ENCODE peak calls at places on chromosomes 11 and 22, in four cellular contexts. L, U, O and B are unnamed samples.

GRCh38 chr11:130181295-130182272 is 22.0 kb downstream of the ST14 start:
- DNase-seq in L (no peak), U (no peak), O (peak), B (no peak)

GRCh38 chr22:37636186-37636948 is 3.1 kb upstream of the SH3BP1 start:
- DNase-seq in L (no peak), U (peak), O (no peak), B (no peak)

GRCh38 chr11:61161190-61162091 is at the start of gene VPS37C:
- DNase-seq in L (peak), U (peak), O (peak), B (no peak)

GRCh38 chr11:79208126-79208525 is 232.7 kb downstream of the TENM4 start:
- DNase-seq in L (no peak), U (no peak), O (no peak), B (no peak)

GRCh38 chr11:50037282-50037681 is 4.6 kb downstream of the OR4C45 start:
- DNase-seq in L (no peak), U (no peak), O (no peak), B (no peak)

GRCh38 chr22:38228873-38229740 is 27.3 kb downstream of the MAFF start:
- DNase-seq in L (peak), U (no peak), O (peak), B (no peak)

GRCh38 chr11:70054020-70054419 is 24.1 kb upstream of the ANO1 start:
- DNase-seq in L (no peak), U (no peak), O (no peak), B (no peak)

GRCh38 chr11:47166368-47166767 is 10.3 kb downstream of the ARFGAP2 start:
- DNase-seq in L (no peak), U (no peak), O (no peak), B (no peak)

GRCh38 chr11:92109476-92109875 is 115.1 kb upstream of the FAT3 start:
- DNase-seq in L (no peak), U (no peak), O (no peak), B (no peak)

GRCh38 chr22:44926491-44927415 is 83.1 kb downstream of the PHF21B start:
- DNase-seq in L (no peak), U (no peak), O (no peak), B (no peak)

GRCh38 chr11:126348806-126349582 is 6.5 kb upstream of the ST3GAL4 start:
- DNase-seq in L (no peak), U (no peak), O (no peak), B (no peak)

GRCh38 chr11:69896250-69896649 is 77.0 kb upstream of the FGF3 start:
- DNase-seq in L (no peak), U (no peak), O (no peak), B (no peak)

GRCh38 chr11:89491141-89491690 is at the start of gene NOX4:
- DNase-seq in L (no peak), U (no peak), O (no peak), B (no peak)

GRCh38 chr11:3091846-3092602 is 34.8 kb upstream of the CARS1 start:
- DNase-seq in L (peak), U (peak), O (peak), B (peak)

GRCh38 chr11:3090096-3090901 is 33.1 kb upstream of the CARS1 start:
- DNase-seq in L (no peak), U (no peak), O (no peak), B (no peak)

GRCh38 chr11:3089236-3090061 is 32.2 kb upstream of the CARS1 start:
- DNase-seq in L (no peak), U (no peak), O (no peak), B (no peak)

GRCh38 chr11:3092603-3093141 is 35.4 kb upstream of the CARS1 start:
- DNase-seq in L (no peak), U (no peak), O (no peak), B (no peak)

DNA sequence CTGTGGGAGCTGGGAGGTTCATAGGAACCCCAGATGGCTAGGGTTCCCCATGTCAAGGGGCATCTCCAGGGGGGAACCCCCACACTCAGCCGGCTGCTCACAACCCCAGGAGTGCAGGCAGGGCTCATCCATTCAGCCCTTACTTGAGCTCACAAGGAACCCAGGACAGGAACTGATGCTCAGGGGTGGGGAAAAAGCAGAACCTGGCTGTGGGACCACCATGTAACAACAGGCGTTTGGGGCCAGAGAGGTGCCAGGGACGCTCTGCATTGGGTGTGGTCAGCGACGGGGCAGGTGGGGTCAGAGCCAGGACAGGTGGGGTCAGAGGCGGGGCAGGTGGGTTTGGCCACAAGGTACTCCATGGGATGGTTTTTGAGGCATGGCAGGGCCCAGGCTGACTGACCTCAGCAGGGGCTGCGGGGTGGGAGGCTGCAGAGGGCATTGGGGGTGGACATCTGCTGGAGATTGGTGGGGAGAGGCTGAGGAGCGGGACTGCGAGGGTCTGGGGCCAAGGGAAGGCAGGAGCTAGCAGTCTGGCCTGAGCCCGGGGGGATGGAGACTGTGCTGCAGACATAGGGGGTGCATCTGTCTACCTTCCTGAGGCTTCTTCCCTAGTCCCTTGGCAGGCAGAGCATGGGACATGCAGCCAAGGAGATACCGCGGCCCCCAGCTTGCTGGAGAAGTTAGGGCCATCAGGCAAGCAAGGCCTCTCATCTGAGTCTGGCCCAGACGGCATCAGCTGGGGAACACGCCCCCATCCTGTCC is 34.0 kb upstream of the CARS1 start:
- DNase-seq in L (no peak), U (no peak), O (no peak), B (no peak)
- TF ChIP-seq TCF7L2 in L (no peak), U (no peak), O (no peak), B (no peak)

DNA sequence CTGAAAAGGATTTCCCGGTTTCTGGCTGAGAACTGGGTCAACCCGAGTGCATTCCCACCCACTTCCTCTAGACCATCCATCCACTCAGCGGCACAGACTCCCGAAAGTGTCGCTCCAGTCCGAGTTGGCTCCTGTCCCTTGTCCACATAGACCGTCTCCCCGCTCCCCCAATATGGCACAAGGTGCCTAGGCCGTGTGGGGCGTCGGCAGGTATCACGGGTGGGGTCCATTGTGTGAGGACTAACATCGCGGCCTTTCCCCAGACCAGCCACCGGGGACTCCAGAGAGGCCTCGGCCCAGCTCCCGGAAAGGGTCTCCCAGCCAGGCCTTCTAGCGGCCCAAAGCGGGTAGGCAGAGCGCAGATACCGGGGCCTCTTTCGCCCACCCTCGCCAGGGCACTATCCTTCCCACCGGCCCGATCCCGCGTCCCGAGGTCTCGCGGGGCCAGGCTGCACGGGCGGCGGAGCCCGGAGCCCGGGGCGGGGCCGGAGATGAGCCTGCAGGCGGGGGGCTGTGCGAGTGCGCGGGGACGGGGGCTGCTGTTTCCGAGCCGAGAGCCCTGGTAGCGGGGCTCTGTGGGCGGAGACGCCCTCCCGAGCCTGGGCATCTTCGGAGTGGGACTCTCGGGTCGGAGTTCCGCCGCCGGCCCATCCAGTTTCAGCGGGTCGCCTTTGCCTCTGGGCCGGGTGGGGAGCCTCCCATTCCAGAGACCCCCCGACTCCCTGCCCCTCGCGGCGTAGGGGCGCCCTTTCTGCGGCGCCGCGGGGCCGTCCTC is 21.1 kb downstream of the SERPINH1 start:
- DNase-seq in L (no peak), U (peak), O (no peak), B (no peak)
- H3K27ac ChIP-seq in L (no peak), U (peak), O (no peak), B (peak)

GRCh38 chr11:118690553-118691304 is 11.3 kb upstream of the TREH start:
- DNase-seq in L (no peak), U (no peak), O (no peak), B (no peak)
- H3K4me3 ChIP-seq in L (no peak), U (no peak), O (peak), B (peak)

GRCh38 chr11:111448420-111448819 is 63.8 kb downstream of the BTG4 start:
- DNase-seq in L (no peak), U (no peak), O (no peak), B (no peak)

GRCh38 chr11:111449696-111450479 is 62.3 kb downstream of the BTG4 start:
- DNase-seq in L (no peak), U (no peak), O (no peak), B (no peak)

GRCh38 chr11:111452146-111452545 is 60.0 kb downstream of the BTG4 start:
- DNase-seq in L (no peak), U (no peak), O (no peak), B (no peak)

GRCh38 chr11:111449158-111449557 is 63.0 kb downstream of the BTG4 start:
- DNase-seq in L (no peak), U (no peak), O (no peak), B (no peak)

DNA sequence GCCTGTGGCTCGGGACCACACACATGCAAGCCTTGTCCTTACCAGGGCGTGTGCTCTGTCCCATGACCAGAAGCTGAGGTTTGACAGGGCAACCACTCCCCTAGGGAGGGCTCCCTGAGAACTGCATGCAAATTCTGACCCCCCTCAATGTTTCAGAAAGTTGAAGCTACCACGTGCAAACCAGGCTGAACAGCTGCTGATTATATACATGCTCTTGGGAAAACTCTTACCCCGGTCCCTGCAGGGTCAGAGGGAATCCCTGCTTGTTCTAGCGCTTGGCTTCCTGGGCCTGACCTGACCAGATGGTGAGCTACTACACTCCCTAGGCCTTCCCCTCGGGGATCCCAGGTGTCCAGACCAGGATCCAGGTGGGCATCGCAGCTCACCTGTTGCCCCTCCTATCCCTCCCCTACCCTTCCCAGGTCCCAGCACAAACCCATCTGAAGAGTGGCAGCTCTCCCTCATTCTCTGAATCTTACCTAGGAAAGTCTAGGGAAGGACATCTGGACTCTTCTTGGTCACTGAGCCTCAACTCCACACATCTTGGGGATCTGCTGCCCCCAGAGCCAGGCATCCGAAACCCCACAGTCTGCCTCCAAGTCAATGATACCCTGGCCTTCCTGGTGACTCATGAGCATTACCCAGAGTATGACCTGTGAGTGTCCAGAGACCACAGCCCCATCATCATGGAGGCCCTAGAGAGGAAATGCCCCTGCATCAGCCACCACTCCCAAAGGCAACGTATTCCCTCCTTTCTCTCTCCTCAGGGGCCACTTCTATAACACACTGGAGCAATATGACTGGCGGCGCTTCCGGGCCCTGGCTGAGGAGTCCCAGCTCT is 61.5 kb downstream of the BTG4 start:
- DNase-seq in L (no peak), U (no peak), O (no peak), B (no peak)
- TF ChIP-seq TCF7L2 in L (no peak), U (no peak), O (no peak), B (no peak)

GRCh38 chr11:120131941-120132644 is 5.8 kb downstream of the TRIM29 start:
- DNase-seq in L (no peak), U (no peak), O (peak), B (no peak)

GRCh38 chr11:120129570-120129969 is 8.3 kb downstream of the TRIM29 start:
- DNase-seq in L (no peak), U (no peak), O (no peak), B (no peak)

GRCh38 chr11:120130176-120130980 is 7.5 kb downstream of the TRIM29 start:
- DNase-seq in L (no peak), U (no peak), O (no peak), B (no peak)

GRCh38 chr11:120132645-120133185 is 5.2 kb downstream of the TRIM29 start:
- DNase-seq in L (no peak), U (no peak), O (no peak), B (no peak)

GRCh38 chr11:120130991-120131760 is 6.7 kb downstream of the TRIM29 start:
- DNase-seq in L (no peak), U (no peak), O (no peak), B (no peak)
- H3K27ac ChIP-seq in L (no peak), U (no peak), O (no peak), B (no peak)